ENCODE peak calls at places on chromosome 7, in four cellular contexts. L is WTC11, N is H1, V is K562. B is an unnamed sample.

GRCh38 chr7:121138262-121138933 is 149.9 kb downstream of the CPED1 start:
- DNase-seq in N (no peak), L (no peak), V (no peak), B (no peak)

GRCh38 chr7:110994028-110994967 is 96.6 kb upstream of the LRRN3 start:
- DNase-seq in L (no peak), V (peak), N (no peak), B (no peak)

GRCh38 chr7:140841316-140841715 is 83.4 kb downstream of the BRAF start:
- DNase-seq in N (no peak), V (no peak), L (no peak), B (no peak)

GRCh38 chr7:36346260-36346831 is 43.3 kb upstream of the ANLN start:
- DNase-seq in N (no peak), V (no peak), L (no peak), B (no peak)

GRCh38 chr7:159031135-159031701 is 113.4 kb downstream of the VIPR2 start:
- DNase-seq in L (peak), N (peak), V (no peak), B (no peak)

GRCh38 chr7:87966271-87966670 is 32.2 kb downstream of the ADAM22 start:
- DNase-seq in N (no peak), L (no peak), V (no peak), B (peak)

GRCh38 chr7:32532086-32532485 is 36.8 kb downstream of the AVL9 start:
- DNase-seq in V (no peak), L (no peak), N (no peak), B (no peak)

GRCh38 chr7:14734839-14735321 is 167.7 kb downstream of the DGKB start:
- DNase-seq in N (peak), V (no peak), L (peak), B (peak)

GRCh38 chr7:35436452-35436851 is 182.6 kb upstream of the TBX20 start:
- DNase-seq in N (no peak), L (no peak), V (no peak), B (peak)

GRCh38 chr7:105036217-105037168 is 22.5 kb downstream of the KMT2E start:
- DNase-seq in L (no peak), V (no peak), N (no peak), B (no peak)

GRCh38 chr7:151795168-151795754 is 81.7 kb downstream of the PRKAG2 start:
- DNase-seq in V (no peak), L (peak), N (no peak), B (no peak)

GRCh38 chr7:99010281-99010680 is 131.9 kb downstream of the TRRAP start:
- DNase-seq in N (no peak), L (no peak), V (no peak), B (no peak)

GRCh38 chr7:18511351-18511750 is 15.8 kb downstream of the HDAC9 start:
- DNase-seq in V (no peak), L (no peak), N (no peak), B (no peak)

GRCh38 chr7:134710854-134711624 is 64.4 kb downstream of the BPGM start:
- DNase-seq in V (no peak), N (no peak), L (no peak), B (no peak)

GRCh38 chr7:129530881-129531391 is 28.6 kb downstream of the SMKR1 start:
- DNase-seq in V (no peak), N (no peak), L (no peak), B (no peak)

GRCh38 chr7:945147-945555 is 9.3 kb downstream of the ADAP1 start:
- DNase-seq in V (no peak), L (no peak), N (no peak), B (no peak)

GRCh38 chr7:79820387-79820786 is 314.2 kb upstream of the GNAI1 start:
- DNase-seq in N (no peak), V (no peak), L (no peak), B (peak)

GRCh38 chr7:151341357-151342101 is at the start of gene NUB1:
- DNase-seq in N (peak), L (peak), V (peak), B (peak)

GRCh38 chr7:105278973-105279687 is 109.6 kb downstream of the SRPK2 start:
- DNase-seq in N (no peak), L (no peak), V (no peak), B (no peak)

GRCh38 chr7:106770191-106770590 is 94.9 kb upstream of the PIK3CG start:
- DNase-seq in V (no peak), L (no peak), N (no peak), B (no peak)

GRCh38 chr7:37540917-37541316 is 92.3 kb upstream of the ELMO1 start:
- DNase-seq in L (no peak), N (no peak), V (no peak), B (no peak)

GRCh38 chr7:37535841-37536240 is 87.2 kb upstream of the ELMO1 start:
- DNase-seq in V (no peak), L (no peak), N (no peak), B (no peak)

GRCh38 chr7:37538945-37539344 is 90.3 kb upstream of the ELMO1 start:
- DNase-seq in N (no peak), L (no peak), V (no peak), B (no peak)

GRCh38 chr7:37534893-37535610 is 86.4 kb upstream of the ELMO1 start:
- DNase-seq in V (no peak), N (no peak), L (no peak), B (no peak)

DNA sequence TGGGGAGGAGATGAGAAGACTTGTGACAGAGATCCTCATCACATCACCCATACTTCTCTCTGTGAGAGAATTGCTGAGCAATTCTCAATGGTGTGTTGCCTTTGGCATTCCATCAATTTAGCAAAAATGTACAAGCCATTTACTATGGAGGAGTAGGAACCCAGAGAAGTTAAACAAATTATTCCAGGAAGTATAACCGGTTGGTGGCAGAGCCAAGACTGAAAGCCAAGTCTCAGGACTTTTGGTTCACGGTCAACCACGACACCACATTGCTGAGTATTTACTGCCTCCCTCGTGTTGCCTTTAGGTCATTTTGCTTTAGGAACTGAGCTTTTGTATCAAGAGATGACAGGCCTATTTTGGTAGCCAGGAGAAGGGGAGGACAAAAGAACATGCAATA is 88.0 kb upstream of the ELMO1 start:
- DNase-seq in N (no peak), V (no peak), L (no peak), B (no peak)
- TF ChIP-seq TEAD4 in N (no peak), V (no peak), L (no peak), B (no peak)

GRCh38 chr7:117333168-117333567 is 10.3 kb upstream of the WNT2 start:
- DNase-seq in L (no peak), N (no peak), V (no peak), B (no peak)

GRCh38 chr7:117332031-117332430 is 9.2 kb upstream of the WNT2 start:
- DNase-seq in N (no peak), L (no peak), V (no peak), B (no peak)

DNA sequence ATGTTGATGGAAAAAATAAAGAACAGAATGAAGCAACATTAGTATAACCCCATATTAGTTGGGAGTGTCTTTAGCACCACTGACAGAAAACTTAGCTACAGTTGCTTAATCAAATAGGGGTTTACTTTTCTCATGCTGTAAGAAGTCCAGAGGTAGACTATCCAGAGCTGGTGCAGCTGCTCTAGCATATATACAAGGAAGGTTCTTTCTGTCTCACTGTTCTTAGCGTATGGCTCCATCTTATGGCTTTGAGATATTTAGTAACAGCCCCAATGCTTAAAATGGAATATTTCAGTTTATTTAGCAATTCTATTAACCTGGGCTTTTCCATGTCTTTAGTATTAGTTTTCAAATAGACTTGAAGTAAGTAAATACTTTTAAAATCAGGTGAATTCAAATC is 15.2 kb upstream of the WNT2 start:
- DNase-seq in V (no peak), N (no peak), L (no peak), B (no peak)
- TF ChIP-seq TEAD4 in V (no peak), N (no peak), L (no peak), B (no peak)

GRCh38 chr7:127474457-127474856 is 81.9 kb upstream of the ZNF800 start:
- DNase-seq in N (no peak), V (no peak), L (no peak), B (no peak)

GRCh38 chr7:127476618-127477017 is 84.1 kb upstream of the ZNF800 start:
- DNase-seq in N (no peak), L (no peak), V (no peak), B (no peak)

GRCh38 chr7:127478040-127478386 is 85.5 kb upstream of the ZNF800 start:
- DNase-seq in L (no peak), N (no peak), V (no peak), B (no peak)

GRCh38 chr7:127477285-127478039 is 85.0 kb upstream of the ZNF800 start:
- DNase-seq in N (no peak), V (no peak), L (no peak), B (no peak)

DNA sequence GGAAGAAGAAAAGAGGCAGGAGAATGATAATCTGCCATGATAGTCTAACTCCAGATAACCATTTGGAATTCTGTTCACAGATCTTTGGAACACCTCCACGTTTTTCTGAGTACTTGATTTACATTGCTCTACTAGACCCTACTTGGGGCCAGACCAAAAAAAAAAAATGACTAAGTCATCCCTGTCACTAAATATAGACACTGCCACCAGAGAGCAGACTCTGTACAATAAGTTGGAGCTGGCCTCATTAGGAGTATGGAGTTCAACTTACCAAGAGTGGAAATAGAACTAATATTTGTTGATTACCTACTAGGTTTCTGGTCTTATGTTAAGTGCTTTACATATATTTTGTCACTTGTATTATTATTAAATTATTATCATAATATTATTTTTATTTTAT is 80.9 kb upstream of the ZNF800 start:
- DNase-seq in N (no peak), L (no peak), V (no peak), B (no peak)
- TF ChIP-seq TEAD4 in N (no peak), L (no peak), V (no peak), B (no peak)

GRCh38 chr7:12207046-12207445 is 4.0 kb upstream of the TMEM106B start:
- DNase-seq in L (no peak), V (no peak), N (no peak), B (no peak)

GRCh38 chr7:12211054-12212050 is at the start of gene TMEM106B:
- DNase-seq in N (peak), V (peak), L (peak), B (peak)

GRCh38 chr7:12212051-12212485 is 974 bp downstream of the TMEM106B start:
- DNase-seq in N (no peak), V (peak), L (no peak), B (peak)

GRCh38 chr7:12210179-12211053 is 678 bp upstream of the TMEM106B start:
- DNase-seq in V (peak), L (no peak), N (no peak), B (peak)
- TF ChIP-seq TEAD4 in V (no peak), L (no peak), N (no peak), B (no peak)

GRCh38 chr7:90693939-90694338 is 97.8 kb downstream of the CDK14 start:
- DNase-seq in L (no peak), V (no peak), N (no peak), B (no peak)

GRCh38 chr7:90692947-90693346 is 96.8 kb downstream of the CDK14 start:
- DNase-seq in N (no peak), L (no peak), V (no peak), B (no peak)

GRCh38 chr7:90701771-90702170 is 105.7 kb downstream of the CDK14 start:
- DNase-seq in N (no peak), V (no peak), L (peak), B (no peak)

GRCh38 chr7:90701021-90701420 is 104.9 kb downstream of the CDK14 start:
- DNase-seq in V (no peak), L (no peak), N (no peak), B (no peak)

DNA sequence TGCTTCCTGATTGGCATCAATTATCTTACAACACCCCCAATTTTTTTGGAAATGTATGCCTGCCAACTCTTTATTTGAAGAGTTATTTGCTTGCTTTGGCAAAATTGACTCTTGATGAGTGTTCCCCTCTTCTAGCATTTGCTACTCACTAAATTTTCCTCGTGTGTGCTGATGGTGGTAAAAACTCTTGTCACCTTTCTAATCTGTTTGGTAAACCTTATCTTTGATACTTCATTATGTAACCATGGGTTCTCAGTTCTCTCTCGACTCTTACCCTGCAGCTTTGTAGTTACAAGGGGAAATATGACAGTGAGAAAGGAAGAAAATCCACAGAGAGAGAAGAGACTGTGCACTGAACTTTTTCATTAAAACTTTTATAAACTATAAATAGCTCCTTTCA is 102.5 kb downstream of the CDK14 start:
- DNase-seq in V (no peak), L (no peak), N (no peak), B (no peak)
- TF ChIP-seq TEAD4 in V (no peak), L (no peak), N (no peak), B (no peak)

GRCh38 chr7:54932818-54933543 is 85.8 kb upstream of the EGFR start:
- DNase-seq in L (peak), N (peak), V (no peak), B (peak)
- TF ChIP-seq TEAD4 in L (no peak), N (peak), V (no peak), B (peak)

GRCh38 chr7:131827421-131827820 is 271.0 kb upstream of the PODXL start:
- DNase-seq in L (no peak), V (no peak), N (no peak), B (no peak)
- TF ChIP-seq TEAD4 in L (no peak), V (no peak), N (no peak), B (no peak)

DNA sequence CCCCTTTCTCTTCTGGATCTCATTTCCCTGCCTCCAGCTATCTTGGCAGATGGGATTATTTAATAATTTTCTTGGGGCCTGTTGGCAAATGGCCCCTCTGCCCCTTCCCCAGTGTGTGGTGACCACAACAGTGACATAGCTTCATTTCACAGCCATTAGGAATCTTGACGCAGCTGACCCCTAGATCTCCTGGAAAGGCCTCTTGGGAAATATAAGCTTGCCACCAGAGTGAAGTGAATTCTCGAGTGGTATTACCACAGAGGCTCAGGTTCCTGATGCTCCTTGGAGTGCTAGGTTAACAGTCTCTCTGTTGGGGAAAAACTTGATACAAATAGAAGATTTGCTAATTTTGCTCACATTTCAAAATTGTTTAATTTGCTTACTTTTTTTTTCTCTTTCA is 57.8 kb downstream of the AUTS2 start:
- DNase-seq in L (no peak), V (no peak), N (no peak), B (no peak)
- TF ChIP-seq TEAD4 in L (no peak), V (no peak), N (no peak), B (no peak)

DNA sequence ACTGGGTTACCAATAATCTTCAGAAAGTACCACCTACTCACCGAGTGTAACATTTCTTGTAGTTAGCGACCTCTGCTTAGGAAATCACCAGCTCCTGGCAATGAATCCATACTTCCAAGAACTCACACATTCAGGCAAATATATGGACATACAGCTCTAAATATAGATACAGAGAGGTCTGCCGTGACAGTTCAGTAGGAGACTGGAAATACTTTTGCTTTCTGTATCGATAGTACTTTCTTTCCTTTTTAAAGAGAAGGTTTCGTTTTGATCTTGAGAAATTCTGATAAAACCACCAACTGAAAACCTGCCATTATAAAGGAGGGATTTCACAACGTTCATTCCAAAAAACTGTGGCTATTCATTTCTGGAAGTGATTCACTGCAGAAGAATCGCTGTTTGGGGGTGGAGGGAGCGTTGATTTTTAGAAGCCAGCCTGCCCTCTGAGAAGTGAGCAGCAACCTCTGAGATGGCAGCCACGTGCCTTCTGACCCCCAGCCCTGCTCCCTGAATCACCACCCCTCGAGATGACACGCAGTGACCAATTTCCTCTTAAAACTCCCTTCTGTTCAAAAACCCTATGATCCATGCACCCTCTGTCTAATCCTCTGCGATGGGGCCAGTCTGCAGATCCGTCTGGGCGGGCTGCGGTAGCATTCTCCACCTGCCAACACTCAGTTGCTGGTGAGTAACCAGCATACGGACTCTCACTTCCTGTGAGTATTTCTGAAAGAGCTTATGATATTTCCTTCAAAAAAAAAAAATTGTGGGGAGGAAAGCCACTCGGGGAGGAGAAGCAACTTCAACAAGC is 179.1 kb upstream of the KLF14 start:
- DNase-seq in V (peak), N (no peak), L (no peak), B (no peak)
- TF ChIP-seq TEAD4 in V (no peak), N (no peak), L (no peak), B (peak)

GRCh38 chr7:157228864-157229422 is 90.2 kb downstream of the UBE3C start:
- DNase-seq in N (no peak), V (peak), L (peak), B (peak)
- TF ChIP-seq TEAD4 in N (no peak), V (no peak), L (no peak), B (no peak)